ENCODE peak calls at places on chromosome 13, in eight cellular contexts. T is coronary artery, R is mucosa of descending colon, C is astrocyte, F is kidney epithelial cell, G is left lung, Y is heart left ventricle, V is type B pancreatic cell. B is an unnamed sample.

GRCh38 chr13:50645092-50645491 is 198.4 kb downstream of the DLEU7 start:
- DNase-seq in T (no peak), R (no peak), C (peak), F (no peak), G (no peak), Y (no peak), V (no peak), B (no peak)

GRCh38 chr13:31334994-31335549 is 135.3 kb downstream of the B3GLCT start:
- DNase-seq in T (no peak), R (no peak), C (no peak), F (no peak), G (no peak), Y (no peak), V (no peak), B (no peak)

GRCh38 chr13:103547914-103548313 is 481.7 kb upstream of the SLC10A2 start:
- DNase-seq in T (no peak), R (no peak), C (no peak), F (no peak), G (no peak), Y (no peak), V (no peak), B (no peak)

GRCh38 chr13:29676941-29677452 is 81.5 kb upstream of the SLC7A1 start:
- DNase-seq in T (no peak), R (no peak), C (peak), F (no peak), G (no peak), Y (no peak), V (no peak), B (no peak)

GRCh38 chr13:18949970-18950369 is 231.7 kb downstream of the TUBA3C start:
- DNase-seq in T (no peak), R (peak), C (no peak), F (no peak), G (no peak), Y (no peak), V (no peak), B (no peak)

GRCh38 chr13:74026753-74027152 is 107.5 kb downstream of the KLF12 start:
- DNase-seq in T (no peak), R (no peak), C (peak), F (peak), G (no peak), Y (no peak), V (no peak), B (peak)

GRCh38 chr13:44219808-44220544 is 153.6 kb upstream of the SERP2 start:
- DNase-seq in T (no peak), R (no peak), C (peak), F (no peak), G (no peak), Y (no peak), V (no peak), B (no peak)

GRCh38 chr13:27406178-27406939 is 18.1 kb upstream of the GTF3A start:
- DNase-seq in T (no peak), R (no peak), C (peak), F (no peak), G (no peak), Y (no peak), V (no peak), B (no peak)

GRCh38 chr13:111219306-111219705 is 101.1 kb upstream of the TEX29 start:
- DNase-seq in T (no peak), R (no peak), C (peak), F (peak), G (no peak), Y (peak), V (no peak), B (no peak)

GRCh38 chr13:28865312-28865711 is 45.2 kb downstream of the MTUS2 start:
- DNase-seq in T (no peak), R (no peak), C (no peak), F (no peak), G (no peak), Y (no peak), V (no peak), B (no peak)

GRCh38 chr13:104450006-104450405 is 1383.8 kb upstream of the SLC10A2 start:
- DNase-seq in T (no peak), R (no peak), C (no peak), F (no peak), G (no peak), Y (no peak), V (no peak), B (no peak)

GRCh38 chr13:54647275-54647674 is 1618.7 kb downstream of the OLFM4 start:
- DNase-seq in T (no peak), R (no peak), C (no peak), F (no peak), G (no peak), Y (no peak), V (no peak), B (no peak)

GRCh38 chr13:68261105-68261504 is 1031.0 kb upstream of the PCDH9 start:
- DNase-seq in T (no peak), R (no peak), C (no peak), F (no peak), G (no peak), Y (no peak), V (no peak), B (no peak)

GRCh38 chr13:41398494-41399190 is 58.7 kb upstream of the RGCC start:
- DNase-seq in T (no peak), R (no peak), C (no peak), F (no peak), G (no peak), Y (no peak), V (no peak), B (no peak)

GRCh38 chr13:41019578-41020347 is 647 bp upstream of the ELF1 start:
- DNase-seq in T (no peak), R (no peak), C (no peak), F (peak), G (no peak), Y (no peak), V (no peak), B (no peak)

GRCh38 chr13:44393391-44393790 is 19.8 kb downstream of the SERP2 start:
- DNase-seq in T (peak), R (peak), C (peak), F (peak), G (no peak), Y (no peak), V (no peak), B (no peak)

DNA sequence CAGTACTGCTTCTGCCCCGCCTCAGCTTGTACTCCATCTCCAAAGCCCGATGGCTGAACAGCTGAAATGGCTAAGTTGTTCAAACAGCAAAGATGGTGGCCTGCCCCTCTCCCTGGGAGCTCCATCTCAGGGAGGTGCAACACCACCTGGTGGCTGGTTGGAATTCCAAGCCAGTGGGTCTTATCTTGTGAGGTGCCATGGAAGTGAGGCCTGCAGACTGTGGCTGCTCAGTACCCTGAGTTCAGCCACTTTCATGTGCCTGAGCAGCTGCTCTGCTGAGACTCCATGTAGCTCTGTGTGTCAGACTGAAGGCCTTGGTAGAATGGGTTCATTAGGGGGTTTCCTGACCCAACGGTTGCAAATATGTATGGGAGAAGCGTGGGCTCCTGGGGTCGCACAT is 67.3 kb upstream of the SPRY2 start:
- DNase-seq in T (no peak), R (no peak), C (no peak), F (no peak), G (no peak), Y (no peak), V (no peak), B (no peak)
- TF ChIP-seq CTCF in T (no peak), R (no peak), C (no peak), F (no peak), G (no peak), Y (no peak), V (peak), B (no peak)

GRCh38 chr13:60617863-60618733 is 221.1 kb downstream of the TDRD3 start:
- DNase-seq in T (no peak), R (no peak), C (peak), F (no peak), G (no peak), Y (no peak), V (no peak), B (no peak)
- TF ChIP-seq CTCF in T (no peak), R (no peak), C (peak), F (peak), G (no peak), Y (no peak), V (peak), B (no peak)

GRCh38 chr13:69324109-69324886 is 783.3 kb upstream of the ATXN8OS start:
- DNase-seq in T (no peak), R (no peak), C (peak), F (no peak), G (no peak), Y (no peak), V (no peak), B (no peak)
- TF ChIP-seq CTCF in T (no peak), R (no peak), C (peak), F (peak), G (no peak), Y (no peak), V (peak), B (no peak)

GRCh38 chr13:95298169-95298940 is 2.9 kb downstream of the ABCC4 start:
- DNase-seq in T (no peak), R (no peak), C (no peak), F (no peak), G (peak), Y (no peak), V (no peak), B (no peak)

GRCh38 chr13:95298971-95299627 is 2.2 kb downstream of the ABCC4 start:
- DNase-seq in T (no peak), R (no peak), C (peak), F (peak), G (no peak), Y (no peak), V (no peak), B (no peak)

GRCh38 chr13:95301947-95302386 is 716 bp upstream of the ABCC4 start:
- DNase-seq in T (no peak), R (no peak), C (peak), F (no peak), G (no peak), Y (no peak), V (no peak), B (no peak)

GRCh38 chr13:95300625-95301134 is 571 bp downstream of the ABCC4 start:
- DNase-seq in T (no peak), R (peak), C (peak), F (no peak), G (peak), Y (peak), V (peak), B (peak)

DNA sequence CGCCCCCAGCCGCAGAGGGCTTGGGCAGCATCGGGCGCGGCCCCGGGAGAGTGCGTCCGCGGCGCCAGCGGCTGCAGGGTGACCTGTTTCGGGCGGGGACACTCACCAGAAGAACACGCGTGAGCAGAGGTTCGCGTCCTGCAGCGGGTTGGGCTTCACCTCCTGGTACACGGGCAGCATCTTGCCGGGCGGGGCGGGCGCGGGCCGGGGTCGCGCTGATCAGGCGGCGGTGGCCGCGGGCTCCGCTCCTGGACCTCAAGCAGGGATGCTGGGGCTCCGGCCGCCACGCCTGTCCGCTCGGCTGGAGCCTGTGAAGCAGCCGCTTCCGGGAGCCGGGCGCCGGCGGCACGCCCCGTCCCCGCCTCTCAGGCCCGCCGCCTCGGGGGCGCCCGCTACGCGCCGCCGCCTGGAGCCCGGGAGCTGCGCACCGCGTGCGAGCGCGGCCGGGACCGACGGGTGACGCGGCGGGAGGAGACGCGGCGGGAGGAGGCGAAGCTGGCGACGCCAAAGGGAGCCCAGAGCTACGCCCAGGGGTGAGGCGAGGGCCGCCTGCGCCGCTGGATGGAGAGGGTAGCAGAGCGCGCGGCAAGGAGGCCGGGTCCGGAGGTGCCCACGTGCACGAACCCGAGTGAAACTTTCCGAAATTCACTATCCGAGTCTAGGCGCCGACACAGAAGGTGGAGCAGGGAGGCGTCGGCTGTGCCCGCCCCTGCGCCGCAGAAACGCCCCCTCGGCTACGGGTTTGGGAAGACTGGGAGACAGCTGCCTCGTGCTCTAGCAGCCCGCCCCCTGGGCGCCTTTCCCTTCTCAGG is at the start of gene ABCC4:
- DNase-seq in T (peak), R (peak), C (peak), F (no peak), G (peak), Y (peak), V (peak), B (peak)
- TF ChIP-seq CTCF in T (no peak), R (peak), C (no peak), F (no peak), G (no peak), Y (no peak), V (no peak), B (no peak)

GRCh38 chr13:100544866-100545683 is 43.5 kb downstream of the GGACT start:
- DNase-seq in T (peak), R (no peak), C (no peak), F (no peak), G (peak), Y (peak), V (peak), B (no peak)

GRCh38 chr13:100540621-100541020 is 48.0 kb downstream of the GGACT start:
- DNase-seq in T (peak), R (no peak), C (no peak), F (no peak), G (no peak), Y (no peak), V (peak), B (no peak)

GRCh38 chr13:100542546-100543156 is 45.9 kb downstream of the GGACT start:
- DNase-seq in T (peak), R (no peak), C (peak), F (no peak), G (no peak), Y (no peak), V (no peak), B (no peak)

GRCh38 chr13:100543872-100544602 is 44.6 kb downstream of the GGACT start:
- DNase-seq in T (peak), R (no peak), C (no peak), F (peak), G (no peak), Y (no peak), V (peak), B (no peak)

DNA sequence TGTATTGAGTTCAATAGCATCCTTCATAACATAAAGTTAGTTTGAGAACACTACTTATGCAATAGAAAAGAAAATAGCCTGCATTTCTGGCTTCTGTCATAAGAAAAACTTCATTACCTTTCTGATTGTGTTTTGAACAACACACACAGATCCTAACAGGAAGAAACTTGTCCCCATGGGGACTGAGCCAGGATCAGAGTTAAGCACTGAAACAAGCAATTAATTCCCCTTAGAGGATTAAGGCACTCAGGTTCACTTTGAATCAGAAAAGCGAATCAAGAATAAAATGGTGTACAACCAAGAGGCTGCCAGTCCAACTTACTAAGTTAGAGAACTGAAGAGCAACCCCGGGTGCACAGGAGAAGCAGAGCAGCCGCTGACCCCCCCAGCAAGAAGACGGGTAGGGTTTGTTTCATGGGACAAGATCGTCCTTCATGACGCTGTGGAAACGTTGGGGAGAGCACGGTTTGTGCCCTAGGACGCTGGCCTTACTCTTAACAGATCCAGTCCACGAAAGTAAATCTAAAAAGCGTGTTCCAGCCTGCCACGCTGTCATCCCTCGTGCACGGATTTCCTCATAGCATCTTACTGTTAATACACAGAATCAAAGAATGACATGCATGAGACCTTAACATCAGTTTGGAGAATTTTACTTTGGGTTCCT is 46.6 kb downstream of the GGACT start:
- DNase-seq in T (peak), R (no peak), C (no peak), F (no peak), G (no peak), Y (no peak), V (no peak), B (no peak)
- TF ChIP-seq CTCF in T (no peak), R (no peak), C (no peak), F (no peak), G (no peak), Y (no peak), V (no peak), B (no peak)

DNA sequence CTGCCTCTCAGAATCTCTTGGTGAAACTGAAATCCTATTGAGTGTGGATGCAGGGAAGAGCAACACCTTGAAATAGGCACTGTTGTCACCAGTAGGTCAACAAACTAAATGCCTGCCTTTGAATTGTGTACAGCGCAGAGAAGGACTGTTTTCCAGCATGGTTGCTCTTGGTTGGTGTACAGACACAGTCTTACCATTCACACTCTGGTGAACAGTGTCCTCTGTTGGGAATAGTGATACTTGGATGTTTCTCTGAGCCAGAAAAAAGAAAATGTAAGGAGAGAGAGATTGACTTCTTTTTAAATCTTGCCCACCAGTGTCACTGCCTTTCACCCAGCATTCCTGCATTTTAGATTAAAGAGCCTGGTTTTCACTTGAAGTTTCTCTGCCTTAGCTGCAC is 179.7 kb downstream of the STK24 start:
- DNase-seq in T (no peak), R (no peak), C (peak), F (no peak), G (no peak), Y (no peak), V (no peak), B (no peak)
- TF ChIP-seq CTCF in T (no peak), R (no peak), C (peak), F (peak), G (no peak), Y (no peak), V (no peak), B (no peak)

GRCh38 chr13:35345992-35346391 is 130.5 kb downstream of the MAB21L1 start:
- DNase-seq in T (no peak), R (no peak), C (no peak), F (no peak), G (no peak), Y (no peak), V (no peak), B (no peak)

GRCh38 chr13:35343417-35343816 is 133.1 kb downstream of the MAB21L1 start:
- DNase-seq in T (no peak), R (no peak), C (no peak), F (no peak), G (no peak), Y (no peak), V (no peak), B (no peak)

GRCh38 chr13:35347679-35348205 is 128.7 kb downstream of the MAB21L1 start:
- DNase-seq in T (no peak), R (no peak), C (no peak), F (no peak), G (no peak), Y (no peak), V (no peak), B (no peak)

GRCh38 chr13:35346494-35346893 is 130.0 kb downstream of the MAB21L1 start:
- DNase-seq in T (no peak), R (no peak), C (no peak), F (no peak), G (no peak), Y (no peak), V (no peak), B (no peak)

DNA sequence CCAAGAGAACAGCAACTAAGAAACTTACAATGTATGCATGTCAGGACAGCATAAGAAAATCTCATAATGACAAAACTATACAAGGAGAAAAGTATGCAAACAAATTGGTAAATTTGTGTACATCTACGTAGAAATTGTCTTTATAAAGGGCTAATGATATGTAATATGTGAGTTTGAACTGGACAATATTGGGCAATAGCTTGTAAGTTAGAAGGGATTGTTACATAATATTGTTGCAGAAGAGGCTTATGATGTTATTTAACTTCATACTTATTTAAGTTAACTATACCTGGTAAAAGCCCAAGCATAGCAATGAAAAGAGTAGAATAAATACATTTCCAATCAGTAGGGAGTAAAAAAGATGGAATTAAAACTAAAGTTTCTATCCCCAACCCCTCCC is 134.0 kb downstream of the MAB21L1 start:
- DNase-seq in T (no peak), R (no peak), C (no peak), F (no peak), G (no peak), Y (no peak), V (no peak), B (no peak)
- TF ChIP-seq CTCF in T (no peak), R (no peak), C (no peak), F (no peak), G (no peak), Y (no peak), V (no peak), B (no peak)

DNA sequence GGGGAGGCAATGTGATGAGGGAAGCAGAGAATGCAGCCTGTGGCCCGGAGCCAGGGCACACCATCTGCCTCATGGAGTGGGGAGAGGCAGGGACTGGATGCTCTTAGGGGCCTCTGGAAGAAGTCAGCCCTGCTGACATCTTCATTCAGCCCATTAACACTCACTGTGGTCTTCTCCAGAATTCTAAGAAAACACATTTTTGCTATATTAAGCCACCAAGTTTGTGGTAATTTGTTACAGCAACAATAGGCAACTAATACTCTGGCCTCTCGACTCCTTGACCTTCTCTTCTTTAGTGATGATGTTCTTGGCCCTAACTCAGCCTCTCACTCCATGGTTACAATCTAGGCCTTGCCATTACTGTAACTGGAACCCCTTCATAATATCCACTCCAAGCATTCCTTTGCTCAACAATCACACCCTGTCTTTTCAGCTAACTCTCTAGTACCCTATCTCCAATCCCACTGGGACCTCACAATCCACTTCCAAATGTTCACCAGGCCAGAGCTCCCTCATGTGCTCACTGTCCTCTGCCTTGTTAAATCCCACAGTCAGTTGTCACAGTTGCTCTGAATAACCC is 98.5 kb downstream of the MIPEP start:
- DNase-seq in T (no peak), R (no peak), C (peak), F (no peak), G (no peak), Y (no peak), V (no peak), B (no peak)
- TF ChIP-seq CTCF in T (no peak), R (no peak), C (no peak), F (no peak), G (no peak), Y (no peak), V (no peak), B (no peak)

GRCh38 chr13:66714795-66715194 is 515.3 kb downstream of the PCDH9 start:
- DNase-seq in T (no peak), R (no peak), C (no peak), F (no peak), G (no peak), Y (no peak), V (no peak), B (no peak)
- TF ChIP-seq CTCF in T (no peak), R (no peak), C (no peak), F (no peak), G (no peak), Y (no peak), V (peak), B (no peak)